ENCODE peak calls at places on chromosome 19, in five cellular contexts. T, H, B, X and F are unnamed samples.

GRCh38 chr19:18274303-18274775 is at the start of gene IQCN:
- DNase-seq in T (no peak), H (no peak), B (no peak), X (peak; percentile 81), F (no peak)

GRCh38 chr19:47901370-47901769 is 15.3 kb upstream of the SULT2A1 start:
- DNase-seq in T (no peak), H (no peak), B (no peak), X (no peak), F (no peak)

GRCh38 chr19:53045536-53045935 is 996 bp downstream of the ERVV-2 start:
- DNase-seq in T (no peak), H (no peak), B (no peak), X (no peak), F (no peak)

GRCh38 chr19:21314676-21315075 is 14.5 kb downstream of the ZNF708 start:
- DNase-seq in T (no peak), H (no peak), B (no peak), X (no peak), F (no peak)

GRCh38 chr19:10292206-10292788 is 2.5 kb downstream of the ICAM5 start:
- DNase-seq in T (peak; percentile 65), H (no peak), B (no peak), X (peak; percentile 70), F (peak; percentile 66)

GRCh38 chr19:5621945-5622464 is 571 bp downstream of the SAFB2 start:
- DNase-seq in T (peak; percentile 4), H (no peak), B (no peak), X (peak; percentile 17), F (no peak)

GRCh38 chr19:7356899-7357627 is 8.3 kb downstream of the ARHGEF18 start:
- DNase-seq in T (no peak), H (no peak), B (no peak), X (no peak), F (no peak)

GRCh38 chr19:6678690-6679109 is 8.7 kb upstream of the TNFSF14 start:
- DNase-seq in T (no peak), H (no peak), B (no peak), X (no peak), F (no peak)

GRCh38 chr19:52689804-52690394 is 44.9 kb downstream of the ZNF611 start:
- DNase-seq in T (peak; percentile 13), H (no peak), B (no peak), X (no peak), F (no peak)

GRCh38 chr19:40799558-40800338 is 757 bp downstream of the EGLN2 start:
- DNase-seq in T (peak; percentile 33), H (no peak), B (no peak), X (no peak), F (no peak)

GRCh38 chr19:32789429-32789828 is 69.9 kb downstream of the TDRD12 start:
- DNase-seq in T (no peak), H (no peak), B (no peak), X (no peak), F (no peak)
- TF ChIP-seq CTCF in T (no peak), H (no peak), B (no peak), X (no peak), F (no peak)

DNA sequence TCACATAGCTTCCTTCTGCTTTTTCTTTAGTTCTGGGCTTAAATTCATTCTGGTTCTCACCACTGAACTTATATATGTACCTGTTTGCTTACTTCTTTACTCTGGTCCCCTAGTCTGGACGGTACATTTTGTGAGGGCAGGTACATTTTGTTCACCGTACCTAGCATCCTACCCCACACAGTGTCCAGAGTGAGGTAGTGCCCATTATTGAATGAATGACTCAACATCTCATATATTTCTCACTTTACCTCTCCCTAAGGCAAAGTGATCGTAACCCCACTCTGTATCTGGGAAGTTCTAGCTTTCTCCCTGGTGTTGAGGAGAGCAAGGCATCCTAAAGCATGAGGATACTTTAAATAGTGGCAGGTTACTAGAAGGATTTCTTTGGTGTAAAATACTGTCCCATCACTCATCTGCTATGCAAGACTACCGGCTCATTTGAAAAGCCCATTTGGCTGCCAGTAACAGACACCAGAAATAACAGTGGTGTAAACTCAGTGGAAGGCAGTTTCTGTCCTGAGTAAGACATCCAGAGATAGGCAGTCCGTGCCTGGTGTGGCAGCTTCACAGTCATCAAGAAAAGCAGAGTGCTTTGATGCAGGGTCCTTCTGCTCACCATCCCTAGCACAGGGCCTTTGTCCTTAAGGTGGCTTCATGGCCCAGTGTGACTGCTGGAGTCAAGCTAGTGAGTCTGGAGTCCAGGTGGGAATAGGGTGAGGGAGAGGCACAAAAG is 111.9 kb downstream of the SIPA1L3 start:
- DNase-seq in T (no peak), H (no peak), B (no peak), X (no peak), F (no peak)
- TF ChIP-seq CTCF in T (no peak), H (no peak), B (no peak), X (no peak), F (no peak)

GRCh38 chr19:55136399-55137102 is 12.5 kb downstream of the TNNT1 start:
- DNase-seq in T (no peak), H (no peak), B (no peak), X (no peak), F (no peak)

GRCh38 chr19:55131421-55131820 is 14.0 kb upstream of the PPP1R12C start:
- DNase-seq in T (no peak), H (no peak), B (no peak), X (no peak), F (no peak)

GRCh38 chr19:55134732-55135131 is 14.3 kb downstream of the TNNT1 start:
- DNase-seq in T (no peak), H (no peak), B (no peak), X (no peak), F (no peak)

GRCh38 chr19:55133639-55134444 is 15.2 kb downstream of the TNNT1 start:
- DNase-seq in T (no peak), H (no peak), B (no peak), X (no peak), F (no peak)

DNA sequence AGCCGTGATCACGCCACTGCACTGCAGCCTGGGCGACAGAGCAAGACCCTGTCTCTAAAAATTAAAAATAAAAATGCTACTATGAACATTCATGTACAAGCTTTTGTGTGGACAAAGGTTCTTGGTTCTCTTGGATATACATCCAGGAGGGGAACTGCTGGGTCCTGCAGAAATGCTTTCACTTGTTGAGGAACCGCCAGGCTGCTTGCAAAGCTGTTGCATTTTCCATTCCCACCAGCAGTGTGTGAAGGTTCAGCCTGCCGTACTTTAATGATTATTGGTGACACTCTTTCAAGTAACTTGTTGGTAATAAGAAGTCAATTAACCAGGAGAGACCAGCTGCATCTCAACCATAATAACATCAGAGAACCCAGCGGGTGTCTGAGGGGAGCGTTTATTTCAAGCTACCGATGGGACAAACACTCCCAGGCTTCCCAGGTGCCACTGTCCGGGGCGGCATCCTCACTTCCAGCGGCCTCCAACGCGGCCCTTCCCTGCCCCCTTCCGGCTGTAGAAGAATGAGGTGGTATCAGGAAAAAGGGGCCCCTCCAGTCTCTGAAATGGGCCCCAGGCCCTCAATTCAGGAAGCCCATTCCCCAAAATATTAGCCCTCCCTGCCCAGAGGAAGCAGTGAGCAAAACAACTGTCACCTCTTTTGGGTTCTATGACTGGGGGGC is 15.2 kb upstream of the PPP1R12C start:
- DNase-seq in T (no peak), H (no peak), B (no peak), X (no peak), F (no peak)
- TF ChIP-seq CTCF in T (peak; percentile 23), H (peak; percentile 27), B (no peak), X (no peak), F (no peak)

DNA sequence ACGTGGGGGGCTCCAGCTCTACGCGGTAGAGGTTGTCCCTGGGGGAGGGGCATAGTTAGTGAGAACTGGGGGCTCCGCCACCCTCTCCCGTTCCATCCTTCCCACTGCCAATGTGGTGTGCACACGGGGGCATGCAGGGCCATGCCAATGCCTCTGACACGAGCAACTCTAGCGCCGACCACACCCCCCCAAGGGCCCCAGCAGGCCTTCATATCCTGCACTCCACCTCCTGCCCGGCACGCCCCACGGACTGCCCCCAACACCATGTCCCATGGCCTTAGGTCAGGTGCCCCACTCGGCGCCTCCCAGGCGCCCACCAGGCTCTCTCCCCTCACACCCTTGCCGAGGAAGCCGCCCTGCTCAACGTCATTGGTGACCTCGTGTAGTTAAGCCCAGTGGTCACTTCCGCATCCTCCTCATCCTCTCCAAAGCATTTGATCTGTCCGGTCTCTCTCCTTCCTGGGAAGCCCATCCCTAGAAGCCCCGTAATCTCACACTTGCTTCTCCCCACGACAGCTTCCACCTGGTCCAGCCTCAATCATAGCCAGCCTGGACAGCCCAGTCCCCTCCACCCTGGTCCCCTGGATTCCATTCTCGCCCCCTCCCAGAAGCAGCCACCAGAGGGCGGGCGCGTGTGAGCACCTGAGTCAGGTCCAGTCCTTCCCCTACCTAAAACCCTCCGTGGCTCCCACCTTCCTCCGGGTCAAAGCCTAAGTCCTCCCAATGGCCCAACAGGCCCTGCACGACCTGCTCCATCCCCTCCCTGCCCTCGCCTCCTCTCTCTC is 2.1 kb downstream of the SEMA6B start:
- DNase-seq in T (no peak), H (no peak), B (no peak), X (peak; percentile 59), F (no peak)
- TF ChIP-seq CTCF in T (peak; percentile 39), H (peak; percentile 25), B (no peak), X (peak; percentile 16), F (no peak)

GRCh38 chr19:44585371-44586141 is 27.8 kb upstream of the IGSF23 start:
- DNase-seq in T (no peak), H (no peak), B (no peak), X (peak; percentile 53), F (no peak)
- TF ChIP-seq CTCF in T (no peak), H (no peak), B (no peak), X (no peak), F (no peak)